ENCODE peak calls at places on chromosomes 13 and 19, in ten cellular contexts. R is activated naive CD4-positive, alpha-beta T cell; M is left cardiac atrium; O is EH; Z is fibroblast of lung; Q is MM.1S; J is uterus; W is stimulated activated CD4-positive, alpha-beta T cell treated with anti-CD3 and anti-CD28 coated beads, Interleukin-1b, Interleukin-23, amount 100 ng/mL, for 24 hours; H is AG04450; D is brain microvascular endothelial cell. U is an unnamed sample.
A peak's percentile ranks its signal among the peaks of the same experiment; 100 is the strongest.

GRCh38 chr19:29040951-29041350 is 172.0 kb downstream of the UQCRFS1 start:
- DNase-seq in R (no peak), M (no peak), O (no peak), Z (no peak), Q (no peak), J (no peak), W (no peak), H (no peak), D (no peak), U (no peak)

GRCh38 chr13:114077938-114078335 is 54.5 kb downstream of the RASA3 start:
- DNase-seq in R (no peak), M (peak; percentile 29), O (peak; percentile 79), Z (peak; percentile 83), Q (no peak), J (peak; percentile 59), W (no peak), H (no peak), D (peak; percentile 64), U (no peak)

GRCh38 chr13:56528040-56528760 is 612.5 kb upstream of the PRR20A start:
- DNase-seq in R (no peak), M (no peak), O (no peak), Z (no peak), Q (peak; percentile 54), J (no peak), W (no peak), H (no peak), D (no peak), U (no peak)

GRCh38 chr13:22176968-22177545 is 506.2 kb downstream of the FGF9 start:
- DNase-seq in R (no peak), M (no peak), O (no peak), Z (no peak), Q (no peak), J (no peak), W (no peak), H (peak; percentile 2), D (no peak), U (no peak)

GRCh38 chr13:91722267-91722884 is 324.0 kb downstream of the GPC5 start:
- DNase-seq in R (no peak), M (no peak), O (no peak), Z (peak; percentile 23), Q (peak; percentile 19), J (no peak), W (no peak), H (no peak), D (peak; percentile 15), U (peak; percentile 66)

GRCh38 chr19:482186-483041 is 13.9 kb upstream of the MADCAM1 start:
- DNase-seq in R (no peak), M (peak; percentile 15), O (no peak), Z (no peak), Q (no peak), J (no peak), W (no peak), H (no peak), D (no peak), U (no peak)

GRCh38 chr13:61954092-61954491 is 538.4 kb upstream of the PCDH20 start:
- DNase-seq in R (no peak), M (no peak), O (no peak), Z (peak; percentile 5), Q (no peak), J (no peak), W (no peak), H (no peak), D (no peak), U (no peak)

GRCh38 chr13:106569233-106570095 is 1.5 kb upstream of the ARGLU1 start:
- DNase-seq in R (no peak), M (no peak), O (no peak), Z (no peak), Q (no peak), J (no peak), W (no peak), H (no peak), D (no peak), U (peak; percentile 8)

GRCh38 chr19:1106841-1107654 is 3.3 kb downstream of the GPX4 start:
- DNase-seq in R (no peak), M (no peak), O (peak; percentile 56), Z (peak; percentile 54), Q (no peak), J (no peak), W (no peak), H (no peak), D (no peak), U (peak; percentile 64)

GRCh38 chr13:30787747-30788535 is 52.6 kb downstream of the ALOX5AP start:
- DNase-seq in R (no peak), M (no peak), O (no peak), Z (peak; percentile 72), Q (no peak), J (no peak), W (no peak), H (no peak), D (peak; percentile 32), U (no peak)

U was measured in K562.